ENCODE peak calls at places on chromosomes 2 and 18, in nine cellular contexts. One of them, this sample, is unnamed. For H3K4me1, the result is how much of the 10 kb centered on the place peaks cover.

GRCh38 chr2:217366996-217367395 is 507.1 kb upstream of the TNP1 start:
- DNase-seq in esophagus squamous epithelium: no peak
- DNase-seq in A549: no peak
- DNase-seq in HCT116: no peak
- DNase-seq in lung: no peak
- DNase-seq in heart right ventricle: no peak
- DNase-seq in OCI-LY7: no peak
- DNase-seq in DND-41: no peak
- DNase-seq in cardiac muscle cell: no peak
- DNase-seq in this sample: no peak

GRCh38 chr2:126715576-126716406 is 59.8 kb downstream of the GYPC start:
- DNase-seq in A549: no peak
- DNase-seq in lung: no peak
- DNase-seq in HCT116: no peak
- DNase-seq in OCI-LY7: no peak
- DNase-seq in cardiac muscle cell: no peak
- DNase-seq in DND-41: no peak
- DNase-seq in heart right ventricle: no peak
- DNase-seq in esophagus squamous epithelium: no peak
- DNase-seq in this sample: no peak

GRCh38 chr2:160365691-160366367 is 127.8 kb downstream of the RBMS1 start:
- DNase-seq in OCI-LY7: no peak
- DNase-seq in DND-41: no peak
- DNase-seq in esophagus squamous epithelium: no peak
- DNase-seq in lung: no peak
- DNase-seq in A549: no peak
- DNase-seq in HCT116: no peak
- DNase-seq in cardiac muscle cell: no peak
- DNase-seq in heart right ventricle: peak
- DNase-seq in this sample: peak

GRCh38 chr2:238940806-238941205 is 92.9 kb downstream of the TWIST2 start:
- DNase-seq in HCT116: no peak
- DNase-seq in A549: no peak
- DNase-seq in esophagus squamous epithelium: no peak
- DNase-seq in OCI-LY7: no peak
- DNase-seq in cardiac muscle cell: no peak
- DNase-seq in lung: peak
- DNase-seq in DND-41: no peak
- DNase-seq in heart right ventricle: no peak
- DNase-seq in this sample: no peak

GRCh38 chr2:40448476-40449079 is 3.3 kb downstream of the SLC8A1 start:
- DNase-seq in OCI-LY7: peak
- DNase-seq in HCT116: peak
- DNase-seq in A549: peak
- DNase-seq in heart right ventricle: no peak
- DNase-seq in esophagus squamous epithelium: no peak
- DNase-seq in DND-41: peak
- DNase-seq in lung: no peak
- DNase-seq in cardiac muscle cell: peak
- DNase-seq in this sample: no peak

GRCh38 chr2:68726100-68726499 is 8.5 kb upstream of the ARHGAP25 start:
- DNase-seq in heart right ventricle: no peak
- DNase-seq in OCI-LY7: no peak
- DNase-seq in cardiac muscle cell: no peak
- DNase-seq in DND-41: no peak
- DNase-seq in A549: no peak
- DNase-seq in HCT116: no peak
- DNase-seq in esophagus squamous epithelium: no peak
- DNase-seq in lung: no peak
- DNase-seq in this sample: no peak

GRCh38 chr2:97011977-97012569 is 25.7 kb upstream of the FAM178B start:
- DNase-seq in esophagus squamous epithelium: no peak
- DNase-seq in HCT116: peak
- DNase-seq in cardiac muscle cell: peak
- DNase-seq in OCI-LY7: peak
- DNase-seq in A549: peak
- DNase-seq in lung: no peak
- DNase-seq in heart right ventricle: no peak
- DNase-seq in DND-41: peak
- DNase-seq in this sample: no peak

GRCh38 chr18:50297621-50298442 is 10.3 kb upstream of the CXXC1 start:
- DNase-seq in HCT116: no peak
- DNase-seq in heart right ventricle: peak
- DNase-seq in DND-41: no peak
- DNase-seq in lung: peak
- DNase-seq in A549: no peak
- DNase-seq in OCI-LY7: peak
- DNase-seq in cardiac muscle cell: peak
- DNase-seq in esophagus squamous epithelium: peak
- DNase-seq in this sample: no peak

GRCh38 chr2:176534798-176535479 is 265.7 kb downstream of the MTX2 start:
- DNase-seq in lung: no peak
- DNase-seq in A549: no peak
- DNase-seq in HCT116: no peak
- DNase-seq in OCI-LY7: no peak
- DNase-seq in DND-41: no peak
- DNase-seq in esophagus squamous epithelium: no peak
- DNase-seq in heart right ventricle: no peak
- DNase-seq in cardiac muscle cell: peak
- DNase-seq in this sample: no peak

GRCh38 chr2:113886479-113887383 is 3.2 kb upstream of the ACTR3 start:
- DNase-seq in esophagus squamous epithelium: peak
- DNase-seq in OCI-LY7: peak
- DNase-seq in DND-41: no peak
- DNase-seq in lung: peak
- DNase-seq in heart right ventricle: no peak
- DNase-seq in cardiac muscle cell: peak
- DNase-seq in HCT116: no peak
- DNase-seq in A549: no peak
- DNase-seq in this sample: no peak

GRCh38 chr18:14976736-14977430 is 228.9 kb downstream of the ANKRD30B start:
- DNase-seq in esophagus squamous epithelium: no peak
- DNase-seq in HCT116: no peak
- DNase-seq in heart right ventricle: no peak
- DNase-seq in DND-41: no peak
- DNase-seq in lung: peak
- DNase-seq in OCI-LY7: no peak
- DNase-seq in A549: no peak
- DNase-seq in cardiac muscle cell: no peak
- DNase-seq in this sample: no peak

GRCh38 chr2:205998601-205999000 is 87.4 kb downstream of the INO80D start:
- DNase-seq in cardiac muscle cell: no peak
- DNase-seq in A549: no peak
- DNase-seq in DND-41: no peak
- DNase-seq in lung: no peak
- DNase-seq in heart right ventricle: no peak
- DNase-seq in OCI-LY7: no peak
- DNase-seq in esophagus squamous epithelium: no peak
- DNase-seq in HCT116: no peak
- DNase-seq in this sample: no peak

GRCh38 chr2:206004004-206004693 is 81.8 kb downstream of the INO80D start:
- DNase-seq in esophagus squamous epithelium: no peak
- DNase-seq in lung: no peak
- DNase-seq in OCI-LY7: peak
- DNase-seq in A549: no peak
- DNase-seq in HCT116: peak
- DNase-seq in heart right ventricle: no peak
- DNase-seq in cardiac muscle cell: peak
- DNase-seq in DND-41: no peak
- DNase-seq in this sample: no peak
- TF ChIP-seq CTCF in esophagus squamous epithelium: no peak
- TF ChIP-seq CTCF in lung: no peak
- TF ChIP-seq CTCF in OCI-LY7: peak
- TF ChIP-seq CTCF in A549: no peak
- TF ChIP-seq CTCF in HCT116: peak
- TF ChIP-seq CTCF in heart right ventricle: no peak
- TF ChIP-seq CTCF in cardiac muscle cell: peak
- TF ChIP-seq CTCF in DND-41: peak
- TF ChIP-seq CTCF in this sample: no peak

GRCh38 chr2:170157025-170157684 is 20.8 kb upstream of the MYO3B start:
- DNase-seq in cardiac muscle cell: peak
- DNase-seq in esophagus squamous epithelium: no peak
- DNase-seq in heart right ventricle: no peak
- DNase-seq in A549: peak
- DNase-seq in HCT116: no peak
- DNase-seq in DND-41: no peak
- DNase-seq in lung: no peak
- DNase-seq in OCI-LY7: no peak
- DNase-seq in this sample: no peak
- H3K4me1 ChIP-seq in cardiac muscle cell: under half
- H3K4me1 ChIP-seq in esophagus squamous epithelium: under half
- H3K4me1 ChIP-seq in heart right ventricle: under half
- H3K4me1 ChIP-seq in A549: under half
- H3K4me1 ChIP-seq in HCT116: under half
- H3K4me1 ChIP-seq in DND-41: under half
- H3K4me1 ChIP-seq in lung: under half
- H3K4me1 ChIP-seq in OCI-LY7: under half
- H3K4me1 ChIP-seq in this sample: under half

GRCh38 chr2:147628971-147629421 is 215.8 kb upstream of the ACVR2A start:
- DNase-seq in heart right ventricle: no peak
- DNase-seq in cardiac muscle cell: no peak
- DNase-seq in DND-41: no peak
- DNase-seq in OCI-LY7: no peak
- DNase-seq in A549: no peak
- DNase-seq in esophagus squamous epithelium: no peak
- DNase-seq in HCT116: no peak
- DNase-seq in lung: no peak
- DNase-seq in this sample: no peak

GRCh38 chr2:147632193-147632592 is 212.6 kb upstream of the ACVR2A start:
- DNase-seq in DND-41: peak
- DNase-seq in cardiac muscle cell: peak
- DNase-seq in lung: no peak
- DNase-seq in HCT116: no peak
- DNase-seq in A549: no peak
- DNase-seq in OCI-LY7: no peak
- DNase-seq in esophagus squamous epithelium: no peak
- DNase-seq in heart right ventricle: no peak
- DNase-seq in this sample: no peak

GRCh38 chr2:147634801-147635200 is 210.0 kb upstream of the ACVR2A start:
- DNase-seq in HCT116: no peak
- DNase-seq in A549: no peak
- DNase-seq in heart right ventricle: no peak
- DNase-seq in esophagus squamous epithelium: no peak
- DNase-seq in lung: no peak
- DNase-seq in DND-41: no peak
- DNase-seq in OCI-LY7: no peak
- DNase-seq in cardiac muscle cell: no peak
- DNase-seq in this sample: no peak

GRCh38 chr2:147630585-147630984 is 214.2 kb upstream of the ACVR2A start:
- DNase-seq in HCT116: no peak
- DNase-seq in heart right ventricle: no peak
- DNase-seq in esophagus squamous epithelium: no peak
- DNase-seq in OCI-LY7: no peak
- DNase-seq in A549: no peak
- DNase-seq in lung: no peak
- DNase-seq in cardiac muscle cell: no peak
- DNase-seq in DND-41: no peak
- DNase-seq in this sample: no peak

GRCh38 chr2:147631294-147631693 is 213.5 kb upstream of the ACVR2A start:
- DNase-seq in A549: no peak
- DNase-seq in DND-41: no peak
- DNase-seq in HCT116: no peak
- DNase-seq in esophagus squamous epithelium: no peak
- DNase-seq in OCI-LY7: no peak
- DNase-seq in heart right ventricle: no peak
- DNase-seq in cardiac muscle cell: no peak
- DNase-seq in lung: no peak
- DNase-seq in this sample: no peak
- H3K27ac ChIP-seq in A549: no peak
- H3K27ac ChIP-seq in DND-41: peak
- H3K27ac ChIP-seq in HCT116: no peak
- H3K27ac ChIP-seq in esophagus squamous epithelium: no peak
- H3K27ac ChIP-seq in OCI-LY7: no peak
- H3K27ac ChIP-seq in heart right ventricle: no peak
- H3K27ac ChIP-seq in cardiac muscle cell: no peak
- H3K27ac ChIP-seq in lung: no peak
- H3K27ac ChIP-seq in this sample: no peak

DNA sequence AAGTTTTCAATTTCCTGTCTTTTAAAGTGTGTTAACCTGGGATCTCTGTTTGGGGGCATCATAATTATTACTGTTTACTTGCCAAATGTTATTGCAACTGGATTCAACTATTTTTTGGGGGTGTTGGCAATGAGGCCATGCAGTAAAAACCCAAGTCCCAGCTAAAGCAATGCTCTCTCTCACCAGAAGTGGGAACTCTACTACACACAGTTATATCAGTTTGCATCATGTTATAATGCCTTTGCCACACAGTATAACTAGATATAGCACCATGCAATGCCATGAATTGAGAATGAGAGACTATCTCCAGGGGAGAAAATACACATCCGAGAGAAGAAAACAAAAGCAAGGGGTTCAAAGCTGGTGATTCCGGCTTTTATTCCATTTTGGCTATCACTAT is 79.0 kb downstream of the GCA start:
- DNase-seq in A549: no peak
- DNase-seq in DND-41: no peak
- DNase-seq in cardiac muscle cell: no peak
- DNase-seq in lung: no peak
- DNase-seq in HCT116: no peak
- DNase-seq in heart right ventricle: no peak
- DNase-seq in esophagus squamous epithelium: no peak
- DNase-seq in OCI-LY7: no peak
- DNase-seq in this sample: no peak
- TF ChIP-seq CTCF in A549: no peak
- TF ChIP-seq CTCF in DND-41: no peak
- TF ChIP-seq CTCF in cardiac muscle cell: no peak
- TF ChIP-seq CTCF in lung: no peak
- TF ChIP-seq CTCF in HCT116: no peak
- TF ChIP-seq CTCF in heart right ventricle: no peak
- TF ChIP-seq CTCF in esophagus squamous epithelium: no peak
- TF ChIP-seq CTCF in OCI-LY7: peak
- TF ChIP-seq CTCF in this sample: no peak

DNA sequence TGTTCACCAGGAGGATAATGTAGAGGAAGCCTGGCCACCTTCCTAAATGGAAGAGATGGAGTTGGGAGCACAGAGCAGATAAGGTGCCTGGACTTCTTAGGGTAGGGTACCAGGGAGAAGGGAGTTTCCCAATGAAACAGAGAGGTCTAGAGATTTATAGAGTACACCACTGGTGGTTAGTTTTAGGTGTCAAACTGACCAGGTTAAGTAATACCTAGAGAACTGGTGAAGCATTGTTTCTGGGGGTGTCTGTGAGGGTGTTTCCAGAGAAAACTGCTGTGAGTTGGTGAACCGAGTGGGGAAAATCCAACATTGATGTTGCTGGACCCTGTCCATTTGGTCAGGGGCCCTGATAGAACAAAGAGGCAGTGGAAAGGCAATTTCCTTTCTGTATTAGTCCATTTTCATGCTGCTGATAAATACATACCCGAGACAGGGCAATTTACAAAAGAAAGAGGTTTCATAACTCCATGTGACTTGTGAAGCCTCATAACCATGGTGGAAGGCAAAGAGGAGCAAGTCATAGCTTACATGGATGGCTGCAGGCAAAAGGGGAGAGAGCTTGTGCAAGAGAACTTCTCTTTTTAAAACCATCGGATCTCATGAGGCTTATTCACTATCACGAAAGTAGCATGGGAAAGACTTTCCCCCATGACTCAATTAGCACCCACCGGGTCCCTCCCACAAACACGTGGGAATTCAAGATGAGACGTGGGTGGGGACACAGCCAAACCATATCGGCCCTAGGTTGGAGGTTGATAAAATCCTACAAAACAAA is 260.8 kb downstream of the CBLN2 start:
- DNase-seq in esophagus squamous epithelium: no peak
- DNase-seq in A549: no peak
- DNase-seq in DND-41: no peak
- DNase-seq in HCT116: no peak
- DNase-seq in cardiac muscle cell: no peak
- DNase-seq in OCI-LY7: no peak
- DNase-seq in heart right ventricle: no peak
- DNase-seq in lung: no peak
- DNase-seq in this sample: no peak
- H3K4me1 ChIP-seq in esophagus squamous epithelium: under half
- H3K4me1 ChIP-seq in A549: under half
- H3K4me1 ChIP-seq in DND-41: under half
- H3K4me1 ChIP-seq in HCT116: under half
- H3K4me1 ChIP-seq in cardiac muscle cell: under half
- H3K4me1 ChIP-seq in OCI-LY7: under half
- H3K4me1 ChIP-seq in heart right ventricle: under half
- H3K4me1 ChIP-seq in lung: under half
- H3K4me1 ChIP-seq in this sample: under half